ENCODE peak calls at places on chromosomes 4 and X, in ten cellular contexts. One of them, this sample, is unnamed.

GRCh38 chr4:97656034-97656720 is 487.1 kb downstream of the STPG2 start:
- DNase-seq in stimulated activated CD4-positive, alpha-beta T cell treated with anti-CD3 and anti-CD28 coated beads, Interleukin-4, amount 100 ng/mL, for 48 hours: no peak
- DNase-seq in NCI-H1092: no peak
- DNase-seq in AG10803: peak
- DNase-seq in activated CD8-positive, alpha-beta memory T cell treated with anti-CD3 and anti-CD28 coated beads, Interleukin-2, amount 50 U/mL, for 48 hours: no peak
- DNase-seq in spleen: no peak
- DNase-seq in HepG2: no peak
- DNase-seq in H7: no peak
- DNase-seq in ascending aorta: no peak
- DNase-seq in Right ventricle myocardium superior: no peak
- DNase-seq in this sample: no peak

GRCh38 chrX:40406330-40406859 is 174.4 kb upstream of the ATP6AP2 start:
- DNase-seq in stimulated activated CD4-positive, alpha-beta T cell treated with anti-CD3 and anti-CD28 coated beads, Interleukin-4, amount 100 ng/mL, for 48 hours: no peak
- DNase-seq in NCI-H1092: no peak
- DNase-seq in AG10803: peak
- DNase-seq in activated CD8-positive, alpha-beta memory T cell treated with anti-CD3 and anti-CD28 coated beads, Interleukin-2, amount 50 U/mL, for 48 hours: no peak
- DNase-seq in spleen: no peak
- DNase-seq in HepG2: no peak
- DNase-seq in H7: no peak
- DNase-seq in ascending aorta: no peak
- DNase-seq in Right ventricle myocardium superior: no peak
- DNase-seq in this sample: no peak

GRCh38 chrX:24774650-24775049 is 80.9 kb downstream of the POLA1 start:
- DNase-seq in stimulated activated CD4-positive, alpha-beta T cell treated with anti-CD3 and anti-CD28 coated beads, Interleukin-4, amount 100 ng/mL, for 48 hours: no peak
- DNase-seq in NCI-H1092: no peak
- DNase-seq in AG10803: no peak
- DNase-seq in activated CD8-positive, alpha-beta memory T cell treated with anti-CD3 and anti-CD28 coated beads, Interleukin-2, amount 50 U/mL, for 48 hours: no peak
- DNase-seq in spleen: no peak
- DNase-seq in HepG2: no peak
- DNase-seq in H7: no peak
- DNase-seq in ascending aorta: no peak
- DNase-seq in Right ventricle myocardium superior: no peak
- DNase-seq in this sample: no peak

GRCh38 chr4:176238157-176238608 is 30.8 kb downstream of the ASB5 start:
- DNase-seq in stimulated activated CD4-positive, alpha-beta T cell treated with anti-CD3 and anti-CD28 coated beads, Interleukin-4, amount 100 ng/mL, for 48 hours: no peak
- DNase-seq in NCI-H1092: no peak
- DNase-seq in AG10803: peak
- DNase-seq in activated CD8-positive, alpha-beta memory T cell treated with anti-CD3 and anti-CD28 coated beads, Interleukin-2, amount 50 U/mL, for 48 hours: no peak
- DNase-seq in spleen: no peak
- DNase-seq in HepG2: no peak
- DNase-seq in H7: no peak
- DNase-seq in ascending aorta: no peak
- DNase-seq in Right ventricle myocardium superior: no peak
- DNase-seq in this sample: no peak

GRCh38 chr4:6200922-6201362 is 593 bp upstream of the JAKMIP1 start:
- DNase-seq in stimulated activated CD4-positive, alpha-beta T cell treated with anti-CD3 and anti-CD28 coated beads, Interleukin-4, amount 100 ng/mL, for 48 hours: no peak
- DNase-seq in NCI-H1092: no peak
- DNase-seq in AG10803: no peak
- DNase-seq in activated CD8-positive, alpha-beta memory T cell treated with anti-CD3 and anti-CD28 coated beads, Interleukin-2, amount 50 U/mL, for 48 hours: peak
- DNase-seq in spleen: no peak
- DNase-seq in HepG2: peak
- DNase-seq in H7: no peak
- DNase-seq in ascending aorta: peak
- DNase-seq in Right ventricle myocardium superior: no peak
- DNase-seq in this sample: no peak

GRCh38 chrX:136880003-136880451 is 498 bp downstream of the RBMX start:
- DNase-seq in stimulated activated CD4-positive, alpha-beta T cell treated with anti-CD3 and anti-CD28 coated beads, Interleukin-4, amount 100 ng/mL, for 48 hours: no peak
- DNase-seq in NCI-H1092: peak
- DNase-seq in AG10803: no peak
- DNase-seq in activated CD8-positive, alpha-beta memory T cell treated with anti-CD3 and anti-CD28 coated beads, Interleukin-2, amount 50 U/mL, for 48 hours: peak
- DNase-seq in spleen: peak
- DNase-seq in HepG2: no peak
- DNase-seq in H7: peak
- DNase-seq in ascending aorta: peak
- DNase-seq in Right ventricle myocardium superior: peak
- DNase-seq in this sample: no peak

GRCh38 chr4:126843492-126844067 is 789.2 kb upstream of the INTU start:
- DNase-seq in stimulated activated CD4-positive, alpha-beta T cell treated with anti-CD3 and anti-CD28 coated beads, Interleukin-4, amount 100 ng/mL, for 48 hours: no peak
- DNase-seq in NCI-H1092: no peak
- DNase-seq in AG10803: no peak
- DNase-seq in activated CD8-positive, alpha-beta memory T cell treated with anti-CD3 and anti-CD28 coated beads, Interleukin-2, amount 50 U/mL, for 48 hours: no peak
- DNase-seq in spleen: no peak
- DNase-seq in HepG2: no peak
- DNase-seq in H7: no peak
- DNase-seq in ascending aorta: no peak
- DNase-seq in Right ventricle myocardium superior: no peak
- DNase-seq in this sample: no peak

GRCh38 chrX:153312041-153312440 is 9.5 kb downstream of the PNMA6F start:
- DNase-seq in stimulated activated CD4-positive, alpha-beta T cell treated with anti-CD3 and anti-CD28 coated beads, Interleukin-4, amount 100 ng/mL, for 48 hours: no peak
- DNase-seq in NCI-H1092: no peak
- DNase-seq in AG10803: no peak
- DNase-seq in activated CD8-positive, alpha-beta memory T cell treated with anti-CD3 and anti-CD28 coated beads, Interleukin-2, amount 50 U/mL, for 48 hours: no peak
- DNase-seq in spleen: no peak
- DNase-seq in HepG2: no peak
- DNase-seq in H7: no peak
- DNase-seq in ascending aorta: no peak
- DNase-seq in Right ventricle myocardium superior: no peak
- DNase-seq in this sample: no peak

GRCh38 chr4:7212101-7212674 is 19.9 kb downstream of the SORCS2 start:
- DNase-seq in stimulated activated CD4-positive, alpha-beta T cell treated with anti-CD3 and anti-CD28 coated beads, Interleukin-4, amount 100 ng/mL, for 48 hours: no peak
- DNase-seq in NCI-H1092: no peak
- DNase-seq in AG10803: no peak
- DNase-seq in activated CD8-positive, alpha-beta memory T cell treated with anti-CD3 and anti-CD28 coated beads, Interleukin-2, amount 50 U/mL, for 48 hours: no peak
- DNase-seq in spleen: no peak
- DNase-seq in HepG2: peak
- DNase-seq in H7: no peak
- DNase-seq in ascending aorta: no peak
- DNase-seq in Right ventricle myocardium superior: no peak
- DNase-seq in this sample: no peak

GRCh38 chr4:184343400-184344177 is 125.9 kb upstream of the ENPP6 start:
- DNase-seq in stimulated activated CD4-positive, alpha-beta T cell treated with anti-CD3 and anti-CD28 coated beads, Interleukin-4, amount 100 ng/mL, for 48 hours: peak
- DNase-seq in NCI-H1092: peak
- DNase-seq in AG10803: peak
- DNase-seq in activated CD8-positive, alpha-beta memory T cell treated with anti-CD3 and anti-CD28 coated beads, Interleukin-2, amount 50 U/mL, for 48 hours: peak
- DNase-seq in spleen: peak
- DNase-seq in HepG2: peak
- DNase-seq in H7: peak
- DNase-seq in ascending aorta: peak
- DNase-seq in Right ventricle myocardium superior: peak
- DNase-seq in this sample: peak

GRCh38 chr4:171524913-171525312 is 288.3 kb upstream of the GALNTL6 start:
- DNase-seq in stimulated activated CD4-positive, alpha-beta T cell treated with anti-CD3 and anti-CD28 coated beads, Interleukin-4, amount 100 ng/mL, for 48 hours: no peak
- DNase-seq in NCI-H1092: no peak
- DNase-seq in AG10803: no peak
- DNase-seq in activated CD8-positive, alpha-beta memory T cell treated with anti-CD3 and anti-CD28 coated beads, Interleukin-2, amount 50 U/mL, for 48 hours: no peak
- DNase-seq in spleen: no peak
- DNase-seq in HepG2: no peak
- DNase-seq in H7: no peak
- DNase-seq in ascending aorta: no peak
- DNase-seq in Right ventricle myocardium superior: no peak
- DNase-seq in this sample: no peak

GRCh38 chrX:134172588-134173259 is 64.3 kb upstream of the CCDC160 start:
- DNase-seq in stimulated activated CD4-positive, alpha-beta T cell treated with anti-CD3 and anti-CD28 coated beads, Interleukin-4, amount 100 ng/mL, for 48 hours: no peak
- DNase-seq in NCI-H1092: no peak
- DNase-seq in AG10803: no peak
- DNase-seq in activated CD8-positive, alpha-beta memory T cell treated with anti-CD3 and anti-CD28 coated beads, Interleukin-2, amount 50 U/mL, for 48 hours: peak
- DNase-seq in spleen: peak
- DNase-seq in HepG2: no peak
- DNase-seq in H7: peak
- DNase-seq in ascending aorta: no peak
- DNase-seq in Right ventricle myocardium superior: peak
- DNase-seq in this sample: no peak

This sample was measured in D721Med.